ENCODE peak calls at places on chromosomes 11 and 22, in ten cellular contexts. One of them, this sample, is unnamed.

GRCh38 chr11:112847568-112847967 is 113.7 kb upstream of the NCAM1 start:
- DNase-seq in MM.1S: no peak
- DNase-seq in neural progenitor cell: no peak
- DNase-seq in PC-9: no peak
- DNase-seq in GM23248: no peak
- DNase-seq in hepatocyte: no peak
- DNase-seq in DND-41: no peak
- DNase-seq in H1: no peak
- DNase-seq in OCI-LY7: no peak
- DNase-seq in SK-N-SH: no peak
- DNase-seq in this sample: no peak

GRCh38 chr11:124535552-124536232 is 7.8 kb downstream of the OR8B12 start:
- DNase-seq in MM.1S: no peak
- DNase-seq in neural progenitor cell: no peak
- DNase-seq in PC-9: no peak
- DNase-seq in GM23248: no peak
- DNase-seq in hepatocyte: peak; percentile 24
- DNase-seq in DND-41: no peak
- DNase-seq in H1: no peak
- DNase-seq in OCI-LY7: no peak
- DNase-seq in SK-N-SH: no peak
- DNase-seq in this sample: no peak

GRCh38 chr11:776459-777287 is 614 bp downstream of the GATD1 start:
- DNase-seq in MM.1S: peak; percentile 41
- DNase-seq in neural progenitor cell: peak; percentile 90
- DNase-seq in PC-9: no peak
- DNase-seq in GM23248: peak; percentile 73
- DNase-seq in hepatocyte: peak; percentile 71
- DNase-seq in DND-41: no peak
- DNase-seq in H1: no peak
- DNase-seq in OCI-LY7: peak; percentile 71
- DNase-seq in SK-N-SH: peak; percentile 98
- DNase-seq in this sample: no peak

GRCh38 chr22:49018601-49019000 is 809.1 kb downstream of the BRD1 start:
- DNase-seq in MM.1S: no peak
- DNase-seq in neural progenitor cell: no peak
- DNase-seq in PC-9: no peak
- DNase-seq in GM23248: no peak
- DNase-seq in hepatocyte: no peak
- DNase-seq in DND-41: no peak
- DNase-seq in H1: no peak
- DNase-seq in OCI-LY7: no peak
- DNase-seq in SK-N-SH: no peak
- DNase-seq in this sample: no peak

GRCh38 chr11:23272095-23272494 is 411.8 kb upstream of the CCDC179 start:
- DNase-seq in MM.1S: no peak
- DNase-seq in neural progenitor cell: no peak
- DNase-seq in PC-9: no peak
- DNase-seq in GM23248: no peak
- DNase-seq in hepatocyte: no peak
- DNase-seq in DND-41: no peak
- DNase-seq in H1: no peak
- DNase-seq in OCI-LY7: no peak
- DNase-seq in SK-N-SH: no peak
- DNase-seq in this sample: no peak

GRCh38 chr22:38755155-38755910 is 465 bp downstream of the SUN2 start:
- DNase-seq in MM.1S: peak; percentile 75
- DNase-seq in neural progenitor cell: peak; percentile 91
- DNase-seq in PC-9: peak; percentile 85
- DNase-seq in GM23248: peak; percentile 91
- DNase-seq in hepatocyte: peak; percentile 93
- DNase-seq in DND-41: peak; percentile 51
- DNase-seq in H1: no peak
- DNase-seq in OCI-LY7: peak; percentile 50
- DNase-seq in SK-N-SH: peak; percentile 80
- DNase-seq in this sample: peak; percentile 69

GRCh38 chr22:24521791-24522245 is 26.7 kb downstream of the UPB1 start:
- DNase-seq in MM.1S: peak; percentile 67
- DNase-seq in neural progenitor cell: peak; percentile 75
- DNase-seq in PC-9: peak; percentile 83
- DNase-seq in GM23248: peak; percentile 59
- DNase-seq in hepatocyte: peak; percentile 87
- DNase-seq in DND-41: peak; percentile 38
- DNase-seq in H1: peak; percentile 82
- DNase-seq in OCI-LY7: peak; percentile 82
- DNase-seq in SK-N-SH: peak; percentile 72
- DNase-seq in this sample: peak; percentile 29

GRCh38 chr11:48170840-48171233 is 45.8 kb upstream of the OR4B1 start:
- DNase-seq in MM.1S: no peak
- DNase-seq in neural progenitor cell: no peak
- DNase-seq in PC-9: no peak
- DNase-seq in GM23248: peak; percentile 76
- DNase-seq in hepatocyte: peak; percentile 16
- DNase-seq in DND-41: peak; percentile 26
- DNase-seq in H1: no peak
- DNase-seq in OCI-LY7: peak; percentile 49
- DNase-seq in SK-N-SH: no peak
- DNase-seq in this sample: no peak

GRCh38 chr11:3631331-3631730 is 10.5 kb downstream of the ART5 start:
- DNase-seq in MM.1S: no peak
- DNase-seq in neural progenitor cell: no peak
- DNase-seq in PC-9: no peak
- DNase-seq in GM23248: peak; percentile 49
- DNase-seq in hepatocyte: no peak
- DNase-seq in DND-41: no peak
- DNase-seq in H1: no peak
- DNase-seq in OCI-LY7: no peak
- DNase-seq in SK-N-SH: no peak
- DNase-seq in this sample: no peak

GRCh38 chr11:3622521-3622920 is 19.3 kb downstream of the ART5 start:
- DNase-seq in MM.1S: no peak
- DNase-seq in neural progenitor cell: no peak
- DNase-seq in PC-9: no peak
- DNase-seq in GM23248: no peak
- DNase-seq in hepatocyte: no peak
- DNase-seq in DND-41: no peak
- DNase-seq in H1: no peak
- DNase-seq in OCI-LY7: no peak
- DNase-seq in SK-N-SH: no peak
- DNase-seq in this sample: no peak

GRCh38 chr11:3623126-3623525 is 18.7 kb downstream of the ART5 start:
- DNase-seq in MM.1S: no peak
- DNase-seq in neural progenitor cell: no peak
- DNase-seq in PC-9: no peak
- DNase-seq in GM23248: no peak
- DNase-seq in hepatocyte: no peak
- DNase-seq in DND-41: no peak
- DNase-seq in H1: no peak
- DNase-seq in OCI-LY7: no peak
- DNase-seq in SK-N-SH: no peak
- DNase-seq in this sample: no peak

GRCh38 chr11:3627291-3627690 is 14.5 kb downstream of the ART5 start:
- DNase-seq in MM.1S: no peak
- DNase-seq in neural progenitor cell: no peak
- DNase-seq in PC-9: no peak
- DNase-seq in GM23248: peak; percentile 85
- DNase-seq in hepatocyte: peak; percentile 78
- DNase-seq in DND-41: no peak
- DNase-seq in H1: no peak
- DNase-seq in OCI-LY7: no peak
- DNase-seq in SK-N-SH: no peak
- DNase-seq in this sample: no peak

DNA sequence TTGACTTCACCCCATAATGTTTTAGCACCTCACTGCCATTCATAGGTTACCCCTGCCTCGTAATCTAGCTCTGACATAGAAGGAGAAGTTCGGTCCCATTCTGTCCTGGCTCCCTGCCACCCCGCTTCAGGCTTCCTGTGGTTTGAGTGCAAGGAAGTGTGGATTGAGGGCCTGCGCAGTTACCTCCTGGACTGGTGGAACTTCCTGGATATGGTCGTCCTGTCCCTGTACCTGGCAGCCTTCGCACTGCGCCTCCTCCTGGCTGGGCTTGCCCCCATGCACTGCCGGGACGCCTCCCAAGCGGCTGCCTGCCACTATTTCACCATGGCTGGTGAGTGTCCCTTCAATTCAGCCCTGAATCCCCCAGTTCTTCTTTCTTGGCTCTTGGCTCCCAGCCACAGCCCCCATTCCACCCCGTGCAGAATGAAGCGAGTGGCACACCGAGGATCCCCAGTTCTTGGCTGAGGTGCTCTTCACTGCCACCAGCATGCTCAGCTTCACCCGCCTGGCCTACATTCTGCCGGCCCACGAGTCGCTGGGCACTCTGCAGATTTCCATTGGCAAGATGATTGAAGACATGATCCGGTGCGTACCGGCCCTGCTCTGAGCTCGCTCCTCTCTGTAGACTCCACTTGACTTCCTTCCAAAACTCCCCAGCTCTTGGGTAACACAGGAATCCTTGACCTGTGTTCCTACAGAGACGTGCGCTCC is 15.4 kb downstream of the ART5 start:
- DNase-seq in MM.1S: no peak
- DNase-seq in neural progenitor cell: no peak
- DNase-seq in PC-9: no peak
- DNase-seq in GM23248: no peak
- DNase-seq in hepatocyte: no peak
- DNase-seq in DND-41: no peak
- DNase-seq in H1: no peak
- DNase-seq in OCI-LY7: no peak
- DNase-seq in SK-N-SH: no peak
- DNase-seq in this sample: no peak
- H2AFZ ChIP-seq in MM.1S: no peak overlapping the region
- H2AFZ ChIP-seq in neural progenitor cell: no peak overlapping the region
- H2AFZ ChIP-seq in PC-9: no peak overlapping the region
- H2AFZ ChIP-seq in GM23248: no peak overlapping the region
- H2AFZ ChIP-seq in hepatocyte: no peak overlapping the region
- H2AFZ ChIP-seq in DND-41: no peak overlapping the region
- H2AFZ ChIP-seq in H1: no peak overlapping the region
- H2AFZ ChIP-seq in OCI-LY7: no peak overlapping the region
- H2AFZ ChIP-seq in SK-N-SH: no peak overlapping the region
- H2AFZ ChIP-seq in this sample: no peak overlapping the region

DNA sequence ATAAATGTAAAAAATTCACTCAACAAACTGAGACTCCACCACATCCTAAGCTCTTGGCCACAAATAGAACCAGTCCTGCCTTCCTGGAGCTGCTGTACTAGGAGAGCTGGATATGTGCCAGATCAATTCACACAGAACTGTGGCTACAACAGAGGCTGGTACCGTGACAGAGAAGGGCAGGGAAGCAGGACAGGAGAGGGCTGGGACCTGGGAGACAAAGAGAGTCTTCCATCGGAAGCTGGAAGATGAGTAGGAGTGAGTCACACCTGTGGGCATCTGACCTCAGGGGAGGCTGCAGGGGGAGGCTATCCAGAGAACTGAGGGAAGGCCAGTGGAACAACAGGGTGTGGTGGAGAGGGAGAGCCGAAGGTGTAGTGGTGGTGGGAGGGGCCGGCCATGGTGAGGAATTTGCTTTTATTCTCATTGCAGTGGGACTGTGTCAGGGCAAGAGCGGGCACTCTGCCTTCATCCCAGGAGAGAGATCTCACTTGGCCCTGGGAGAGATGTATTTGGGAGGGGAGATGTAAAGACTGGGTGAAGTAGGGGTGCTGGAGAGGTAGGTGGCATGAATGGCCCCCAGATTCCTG is 1.9 kb upstream of the LTBP3 start:
- DNase-seq in MM.1S: no peak
- DNase-seq in neural progenitor cell: no peak
- DNase-seq in PC-9: peak; percentile 84
- DNase-seq in GM23248: peak; percentile 90
- DNase-seq in hepatocyte: peak; percentile 65
- DNase-seq in DND-41: no peak
- DNase-seq in H1: no peak
- DNase-seq in OCI-LY7: no peak
- DNase-seq in SK-N-SH: no peak
- DNase-seq in this sample: no peak
- H2AFZ ChIP-seq in MM.1S: no peak overlapping the region
- H2AFZ ChIP-seq in neural progenitor cell: no peak overlapping the region
- H2AFZ ChIP-seq in PC-9: no peak overlapping the region
- H2AFZ ChIP-seq in GM23248: no peak overlapping the region
- H2AFZ ChIP-seq in hepatocyte: no peak overlapping the region
- H2AFZ ChIP-seq in DND-41: no peak overlapping the region
- H2AFZ ChIP-seq in H1: no peak overlapping the region
- H2AFZ ChIP-seq in OCI-LY7: no peak overlapping the region
- H2AFZ ChIP-seq in SK-N-SH: no peak overlapping the region
- H2AFZ ChIP-seq in this sample: no peak overlapping the region

DNA sequence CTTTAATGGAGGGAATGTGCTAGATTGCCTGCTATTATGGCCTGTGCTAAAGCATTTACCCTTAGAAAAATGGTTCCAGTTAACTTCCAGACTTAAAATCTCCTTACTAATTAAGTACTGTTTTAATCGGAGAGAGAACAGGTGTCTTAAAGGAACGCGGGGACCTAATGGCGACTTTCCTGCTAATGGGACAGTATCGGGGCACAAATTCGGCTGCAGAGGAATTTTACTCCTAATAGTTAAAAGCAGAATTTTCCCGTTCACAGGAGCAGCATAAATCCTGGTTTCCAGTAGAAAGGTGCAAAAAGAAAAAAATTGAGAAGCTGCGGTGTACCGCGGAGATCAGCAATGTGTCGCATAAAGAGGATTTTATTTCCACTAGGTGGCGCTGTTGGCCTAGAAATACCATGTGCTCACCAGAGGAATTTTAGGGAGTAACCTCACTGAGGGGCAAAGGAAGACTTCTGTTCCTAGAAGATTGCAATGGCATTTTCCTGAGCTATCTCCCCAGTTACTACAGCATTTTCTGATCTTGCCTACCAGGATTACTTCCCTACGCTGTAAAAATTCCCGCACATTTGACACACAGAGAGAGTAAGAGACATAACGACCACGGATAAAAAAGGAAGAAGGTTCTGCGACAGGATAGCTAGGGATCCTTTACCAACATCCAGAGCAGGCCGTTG is 44.5 kb downstream of the ZNF280B start:
- DNase-seq in MM.1S: peak; percentile 67
- DNase-seq in neural progenitor cell: peak; percentile 88
- DNase-seq in PC-9: no peak
- DNase-seq in GM23248: peak; percentile 63
- DNase-seq in hepatocyte: peak; percentile 85
- DNase-seq in DND-41: peak; percentile 66
- DNase-seq in H1: no peak
- DNase-seq in OCI-LY7: peak; percentile 84
- DNase-seq in SK-N-SH: peak; percentile 67
- DNase-seq in this sample: peak; percentile 82
- H2AFZ ChIP-seq in MM.1S: no peak overlapping the region
- H2AFZ ChIP-seq in neural progenitor cell: no peak overlapping the region
- H2AFZ ChIP-seq in PC-9: no peak overlapping the region
- H2AFZ ChIP-seq in GM23248: no peak overlapping the region
- H2AFZ ChIP-seq in hepatocyte: no peak overlapping the region
- H2AFZ ChIP-seq in DND-41: no peak overlapping the region
- H2AFZ ChIP-seq in H1: peak overlapping the region; percentile 87
- H2AFZ ChIP-seq in OCI-LY7: peak overlapping the region; percentile 11
- H2AFZ ChIP-seq in SK-N-SH: no peak overlapping the region
- H2AFZ ChIP-seq in this sample: no peak overlapping the region

GRCh38 chr11:59403546-59403945 is 22.7 kb downstream of the OR5A2 start:
- DNase-seq in MM.1S: no peak
- DNase-seq in neural progenitor cell: peak; percentile 12
- DNase-seq in PC-9: no peak
- DNase-seq in GM23248: no peak
- DNase-seq in hepatocyte: no peak
- DNase-seq in DND-41: no peak
- DNase-seq in H1: no peak
- DNase-seq in OCI-LY7: peak; percentile 28
- DNase-seq in SK-N-SH: no peak
- DNase-seq in this sample: no peak

GRCh38 chr11:59400461-59401261 is 25.6 kb downstream of the OR5A2 start:
- DNase-seq in MM.1S: no peak
- DNase-seq in neural progenitor cell: no peak
- DNase-seq in PC-9: no peak
- DNase-seq in GM23248: no peak
- DNase-seq in hepatocyte: no peak
- DNase-seq in DND-41: no peak
- DNase-seq in H1: no peak
- DNase-seq in OCI-LY7: no peak
- DNase-seq in SK-N-SH: no peak
- DNase-seq in this sample: no peak

GRCh38 chr11:59401262-59401552 is 25.0 kb downstream of the OR5A2 start:
- DNase-seq in MM.1S: no peak
- DNase-seq in neural progenitor cell: no peak
- DNase-seq in PC-9: no peak
- DNase-seq in GM23248: no peak
- DNase-seq in hepatocyte: no peak
- DNase-seq in DND-41: no peak
- DNase-seq in H1: no peak
- DNase-seq in OCI-LY7: no peak
- DNase-seq in SK-N-SH: no peak
- DNase-seq in this sample: no peak
- H2AFZ ChIP-seq in MM.1S: no peak overlapping the region
- H2AFZ ChIP-seq in neural progenitor cell: no peak overlapping the region
- H2AFZ ChIP-seq in PC-9: no peak overlapping the region
- H2AFZ ChIP-seq in GM23248: no peak overlapping the region
- H2AFZ ChIP-seq in hepatocyte: no peak overlapping the region
- H2AFZ ChIP-seq in DND-41: no peak overlapping the region
- H2AFZ ChIP-seq in H1: no peak overlapping the region
- H2AFZ ChIP-seq in OCI-LY7: no peak overlapping the region
- H2AFZ ChIP-seq in SK-N-SH: no peak overlapping the region
- H2AFZ ChIP-seq in this sample: no peak overlapping the region